ENCODE peak calls at places on chromosome 20, in ten cellular contexts. One of them, this sample, is unnamed.

GRCh38 chr20:40583195-40583594 is 105.8 kb downstream of the MAFB start:
- DNase-seq in astrocyte of the spinal cord: no peak
- DNase-seq in stimulated activated CD4-positive, alpha-beta T cell treated with anti-CD3 and anti-CD28 coated beads, Interleukin-4, amount 100 ng/mL, for 48 hours: no peak
- DNase-seq in LoVo: no peak
- DNase-seq in T-cell: no peak
- DNase-seq in OCI-M1: no peak
- DNase-seq in amniotic stem cell: no peak
- DNase-seq in HCEC 1CT: no peak
- DNase-seq in NCI-H1092: no peak
- DNase-seq in GM10248: no peak
- DNase-seq in this sample: no peak

GRCh38 chr20:61285691-61286090 is 33.6 kb downstream of the CDH4 start:
- DNase-seq in astrocyte of the spinal cord: no peak
- DNase-seq in stimulated activated CD4-positive, alpha-beta T cell treated with anti-CD3 and anti-CD28 coated beads, Interleukin-4, amount 100 ng/mL, for 48 hours: no peak
- DNase-seq in LoVo: no peak
- DNase-seq in T-cell: no peak
- DNase-seq in OCI-M1: no peak
- DNase-seq in amniotic stem cell: no peak
- DNase-seq in HCEC 1CT: no peak
- DNase-seq in NCI-H1092: no peak
- DNase-seq in GM10248: no peak
- DNase-seq in this sample: no peak

GRCh38 chr20:41178904-41179432 is 41.6 kb downstream of the PLCG1 start:
- DNase-seq in astrocyte of the spinal cord: peak
- DNase-seq in stimulated activated CD4-positive, alpha-beta T cell treated with anti-CD3 and anti-CD28 coated beads, Interleukin-4, amount 100 ng/mL, for 48 hours: no peak
- DNase-seq in LoVo: no peak
- DNase-seq in T-cell: no peak
- DNase-seq in OCI-M1: no peak
- DNase-seq in amniotic stem cell: no peak
- DNase-seq in HCEC 1CT: no peak
- DNase-seq in NCI-H1092: peak
- DNase-seq in GM10248: no peak
- DNase-seq in this sample: no peak

GRCh38 chr20:61896058-61896961 is 169.4 kb downstream of the TAF4 start:
- DNase-seq in astrocyte of the spinal cord: peak
- DNase-seq in stimulated activated CD4-positive, alpha-beta T cell treated with anti-CD3 and anti-CD28 coated beads, Interleukin-4, amount 100 ng/mL, for 48 hours: peak
- DNase-seq in LoVo: peak
- DNase-seq in T-cell: peak
- DNase-seq in OCI-M1: peak
- DNase-seq in amniotic stem cell: no peak
- DNase-seq in HCEC 1CT: peak
- DNase-seq in NCI-H1092: peak
- DNase-seq in GM10248: peak
- DNase-seq in this sample: peak

GRCh38 chr20:59007758-59008511 is 881 bp upstream of the CTSZ start:
- DNase-seq in astrocyte of the spinal cord: no peak
- DNase-seq in stimulated activated CD4-positive, alpha-beta T cell treated with anti-CD3 and anti-CD28 coated beads, Interleukin-4, amount 100 ng/mL, for 48 hours: no peak
- DNase-seq in LoVo: no peak
- DNase-seq in T-cell: no peak
- DNase-seq in OCI-M1: peak
- DNase-seq in amniotic stem cell: no peak
- DNase-seq in HCEC 1CT: no peak
- DNase-seq in NCI-H1092: no peak
- DNase-seq in GM10248: peak
- DNase-seq in this sample: no peak

GRCh38 chr20:64239449-64240242 is 15.9 kb upstream of the PCMTD2 start:
- DNase-seq in astrocyte of the spinal cord: no peak
- DNase-seq in stimulated activated CD4-positive, alpha-beta T cell treated with anti-CD3 and anti-CD28 coated beads, Interleukin-4, amount 100 ng/mL, for 48 hours: no peak
- DNase-seq in LoVo: no peak
- DNase-seq in T-cell: no peak
- DNase-seq in OCI-M1: no peak
- DNase-seq in amniotic stem cell: no peak
- DNase-seq in HCEC 1CT: no peak
- DNase-seq in NCI-H1092: no peak
- DNase-seq in GM10248: no peak
- DNase-seq in this sample: no peak

GRCh38 chr20:62625921-62626547 is 16.3 kb upstream of the SLCO4A1 start:
- DNase-seq in astrocyte of the spinal cord: no peak
- DNase-seq in stimulated activated CD4-positive, alpha-beta T cell treated with anti-CD3 and anti-CD28 coated beads, Interleukin-4, amount 100 ng/mL, for 48 hours: no peak
- DNase-seq in LoVo: no peak
- DNase-seq in T-cell: no peak
- DNase-seq in OCI-M1: no peak
- DNase-seq in amniotic stem cell: no peak
- DNase-seq in HCEC 1CT: no peak
- DNase-seq in NCI-H1092: no peak
- DNase-seq in GM10248: no peak
- DNase-seq in this sample: no peak

GRCh38 chr20:56411759-56412472 is at the start of gene CASS4:
- DNase-seq in astrocyte of the spinal cord: peak
- DNase-seq in stimulated activated CD4-positive, alpha-beta T cell treated with anti-CD3 and anti-CD28 coated beads, Interleukin-4, amount 100 ng/mL, for 48 hours: no peak
- DNase-seq in LoVo: no peak
- DNase-seq in T-cell: no peak
- DNase-seq in OCI-M1: peak
- DNase-seq in amniotic stem cell: no peak
- DNase-seq in HCEC 1CT: no peak
- DNase-seq in NCI-H1092: no peak
- DNase-seq in GM10248: peak
- DNase-seq in this sample: no peak

GRCh38 chr20:57902478-57902877 is 192.7 kb upstream of the PMEPA1 start:
- DNase-seq in astrocyte of the spinal cord: peak
- DNase-seq in stimulated activated CD4-positive, alpha-beta T cell treated with anti-CD3 and anti-CD28 coated beads, Interleukin-4, amount 100 ng/mL, for 48 hours: no peak
- DNase-seq in LoVo: peak
- DNase-seq in T-cell: no peak
- DNase-seq in OCI-M1: peak
- DNase-seq in amniotic stem cell: no peak
- DNase-seq in HCEC 1CT: no peak
- DNase-seq in NCI-H1092: no peak
- DNase-seq in GM10248: no peak
- DNase-seq in this sample: no peak

GRCh38 chr20:62786100-62786499 is 10.2 kb upstream of the MRGBP start:
- DNase-seq in astrocyte of the spinal cord: no peak
- DNase-seq in stimulated activated CD4-positive, alpha-beta T cell treated with anti-CD3 and anti-CD28 coated beads, Interleukin-4, amount 100 ng/mL, for 48 hours: no peak
- DNase-seq in LoVo: no peak
- DNase-seq in T-cell: no peak
- DNase-seq in OCI-M1: no peak
- DNase-seq in amniotic stem cell: no peak
- DNase-seq in HCEC 1CT: no peak
- DNase-seq in NCI-H1092: no peak
- DNase-seq in GM10248: no peak
- DNase-seq in this sample: no peak

GRCh38 chr20:45993197-45993951 is 15.3 kb upstream of the MMP9 start:
- DNase-seq in astrocyte of the spinal cord: no peak
- DNase-seq in stimulated activated CD4-positive, alpha-beta T cell treated with anti-CD3 and anti-CD28 coated beads, Interleukin-4, amount 100 ng/mL, for 48 hours: no peak
- DNase-seq in LoVo: peak
- DNase-seq in T-cell: no peak
- DNase-seq in OCI-M1: peak
- DNase-seq in amniotic stem cell: no peak
- DNase-seq in HCEC 1CT: no peak
- DNase-seq in NCI-H1092: no peak
- DNase-seq in GM10248: no peak
- DNase-seq in this sample: no peak

GRCh38 chr20:62953839-62954703 is 1.6 kb downstream of the SLC17A9 start:
- DNase-seq in astrocyte of the spinal cord: peak
- DNase-seq in stimulated activated CD4-positive, alpha-beta T cell treated with anti-CD3 and anti-CD28 coated beads, Interleukin-4, amount 100 ng/mL, for 48 hours: no peak
- DNase-seq in LoVo: no peak
- DNase-seq in T-cell: peak
- DNase-seq in OCI-M1: peak
- DNase-seq in amniotic stem cell: no peak
- DNase-seq in HCEC 1CT: peak
- DNase-seq in NCI-H1092: peak
- DNase-seq in GM10248: peak
- DNase-seq in this sample: no peak

GRCh38 chr20:58749098-58749766 is 56.6 kb downstream of the NPEPL1 start:
- DNase-seq in astrocyte of the spinal cord: no peak
- DNase-seq in stimulated activated CD4-positive, alpha-beta T cell treated with anti-CD3 and anti-CD28 coated beads, Interleukin-4, amount 100 ng/mL, for 48 hours: no peak
- DNase-seq in LoVo: no peak
- DNase-seq in T-cell: no peak
- DNase-seq in OCI-M1: no peak
- DNase-seq in amniotic stem cell: no peak
- DNase-seq in HCEC 1CT: no peak
- DNase-seq in NCI-H1092: no peak
- DNase-seq in GM10248: no peak
- DNase-seq in this sample: no peak

GRCh38 chr20:21027569-21027968 is 78.6 kb downstream of the LINC00237 start:
- DNase-seq in astrocyte of the spinal cord: no peak
- DNase-seq in stimulated activated CD4-positive, alpha-beta T cell treated with anti-CD3 and anti-CD28 coated beads, Interleukin-4, amount 100 ng/mL, for 48 hours: no peak
- DNase-seq in LoVo: peak
- DNase-seq in T-cell: no peak
- DNase-seq in OCI-M1: peak
- DNase-seq in amniotic stem cell: no peak
- DNase-seq in HCEC 1CT: no peak
- DNase-seq in NCI-H1092: no peak
- DNase-seq in GM10248: no peak
- DNase-seq in this sample: no peak

GRCh38 chr20:46905364-46906125 is 10.9 kb downstream of the EYA2 start:
- DNase-seq in astrocyte of the spinal cord: no peak
- DNase-seq in stimulated activated CD4-positive, alpha-beta T cell treated with anti-CD3 and anti-CD28 coated beads, Interleukin-4, amount 100 ng/mL, for 48 hours: no peak
- DNase-seq in LoVo: no peak
- DNase-seq in T-cell: no peak
- DNase-seq in OCI-M1: no peak
- DNase-seq in amniotic stem cell: no peak
- DNase-seq in HCEC 1CT: no peak
- DNase-seq in NCI-H1092: no peak
- DNase-seq in GM10248: no peak
- DNase-seq in this sample: no peak

GRCh38 chr20:37516697-37517370 is 4.2 kb upstream of the NNAT start:
- DNase-seq in astrocyte of the spinal cord: peak
- DNase-seq in stimulated activated CD4-positive, alpha-beta T cell treated with anti-CD3 and anti-CD28 coated beads, Interleukin-4, amount 100 ng/mL, for 48 hours: no peak
- DNase-seq in LoVo: no peak
- DNase-seq in T-cell: no peak
- DNase-seq in OCI-M1: no peak
- DNase-seq in amniotic stem cell: no peak
- DNase-seq in HCEC 1CT: peak
- DNase-seq in NCI-H1092: no peak
- DNase-seq in GM10248: no peak
- DNase-seq in this sample: no peak

GRCh38 chr20:32537657-32538525 is 47.2 kb downstream of the NOL4L start:
- DNase-seq in astrocyte of the spinal cord: no peak
- DNase-seq in stimulated activated CD4-positive, alpha-beta T cell treated with anti-CD3 and anti-CD28 coated beads, Interleukin-4, amount 100 ng/mL, for 48 hours: no peak
- DNase-seq in LoVo: no peak
- DNase-seq in T-cell: no peak
- DNase-seq in OCI-M1: peak
- DNase-seq in amniotic stem cell: no peak
- DNase-seq in HCEC 1CT: no peak
- DNase-seq in NCI-H1092: no peak
- DNase-seq in GM10248: no peak
- DNase-seq in this sample: no peak

GRCh38 chr20:37259031-37259430 is 2.6 kb downstream of the GHRH start:
- DNase-seq in astrocyte of the spinal cord: no peak
- DNase-seq in stimulated activated CD4-positive, alpha-beta T cell treated with anti-CD3 and anti-CD28 coated beads, Interleukin-4, amount 100 ng/mL, for 48 hours: no peak
- DNase-seq in LoVo: no peak
- DNase-seq in T-cell: no peak
- DNase-seq in OCI-M1: no peak
- DNase-seq in amniotic stem cell: no peak
- DNase-seq in HCEC 1CT: no peak
- DNase-seq in NCI-H1092: no peak
- DNase-seq in GM10248: no peak
- DNase-seq in this sample: no peak

GRCh38 chr20:38171301-38172010 is 6.4 kb upstream of the TGM2 start:
- DNase-seq in astrocyte of the spinal cord: no peak
- DNase-seq in stimulated activated CD4-positive, alpha-beta T cell treated with anti-CD3 and anti-CD28 coated beads, Interleukin-4, amount 100 ng/mL, for 48 hours: no peak
- DNase-seq in LoVo: no peak
- DNase-seq in T-cell: no peak
- DNase-seq in OCI-M1: peak
- DNase-seq in amniotic stem cell: no peak
- DNase-seq in HCEC 1CT: no peak
- DNase-seq in NCI-H1092: no peak
- DNase-seq in GM10248: no peak
- DNase-seq in this sample: no peak

GRCh38 chr20:61817575-61817974 is 248.1 kb downstream of the TAF4 start:
- DNase-seq in astrocyte of the spinal cord: no peak
- DNase-seq in stimulated activated CD4-positive, alpha-beta T cell treated with anti-CD3 and anti-CD28 coated beads, Interleukin-4, amount 100 ng/mL, for 48 hours: no peak
- DNase-seq in LoVo: no peak
- DNase-seq in T-cell: no peak
- DNase-seq in OCI-M1: no peak
- DNase-seq in amniotic stem cell: no peak
- DNase-seq in HCEC 1CT: no peak
- DNase-seq in NCI-H1092: no peak
- DNase-seq in GM10248: no peak
- DNase-seq in this sample: no peak

GRCh38 chr20:22579119-22579427 is 5.3 kb downstream of the FOXA2 start:
- DNase-seq in astrocyte of the spinal cord: no peak
- DNase-seq in stimulated activated CD4-positive, alpha-beta T cell treated with anti-CD3 and anti-CD28 coated beads, Interleukin-4, amount 100 ng/mL, for 48 hours: no peak
- DNase-seq in LoVo: no peak
- DNase-seq in T-cell: no peak
- DNase-seq in OCI-M1: no peak
- DNase-seq in amniotic stem cell: no peak
- DNase-seq in HCEC 1CT: no peak
- DNase-seq in NCI-H1092: no peak
- DNase-seq in GM10248: no peak
- DNase-seq in this sample: peak

GRCh38 chr20:19712737-19713260 is 45.3 kb upstream of the RIN2 start:
- DNase-seq in astrocyte of the spinal cord: no peak
- DNase-seq in stimulated activated CD4-positive, alpha-beta T cell treated with anti-CD3 and anti-CD28 coated beads, Interleukin-4, amount 100 ng/mL, for 48 hours: no peak
- DNase-seq in LoVo: no peak
- DNase-seq in T-cell: no peak
- DNase-seq in OCI-M1: no peak
- DNase-seq in amniotic stem cell: no peak
- DNase-seq in HCEC 1CT: no peak
- DNase-seq in NCI-H1092: no peak
- DNase-seq in GM10248: no peak
- DNase-seq in this sample: no peak

GRCh38 chr20:37520417-37520751 is 666 bp upstream of the NNAT start:
- DNase-seq in astrocyte of the spinal cord: no peak
- DNase-seq in stimulated activated CD4-positive, alpha-beta T cell treated with anti-CD3 and anti-CD28 coated beads, Interleukin-4, amount 100 ng/mL, for 48 hours: no peak
- DNase-seq in LoVo: no peak
- DNase-seq in T-cell: no peak
- DNase-seq in OCI-M1: no peak
- DNase-seq in amniotic stem cell: no peak
- DNase-seq in HCEC 1CT: no peak
- DNase-seq in NCI-H1092: no peak
- DNase-seq in GM10248: no peak
- DNase-seq in this sample: no peak

GRCh38 chr20:14521436-14521835 is 184.0 kb upstream of the FLRT3 start:
- DNase-seq in astrocyte of the spinal cord: no peak
- DNase-seq in stimulated activated CD4-positive, alpha-beta T cell treated with anti-CD3 and anti-CD28 coated beads, Interleukin-4, amount 100 ng/mL, for 48 hours: no peak
- DNase-seq in LoVo: no peak
- DNase-seq in T-cell: no peak
- DNase-seq in OCI-M1: no peak
- DNase-seq in amniotic stem cell: no peak
- DNase-seq in HCEC 1CT: peak
- DNase-seq in NCI-H1092: no peak
- DNase-seq in GM10248: no peak
- DNase-seq in this sample: no peak

GRCh38 chr20:44695295-44696230 is 19.6 kb upstream of the CCN5 start:
- DNase-seq in astrocyte of the spinal cord: peak
- DNase-seq in stimulated activated CD4-positive, alpha-beta T cell treated with anti-CD3 and anti-CD28 coated beads, Interleukin-4, amount 100 ng/mL, for 48 hours: no peak
- DNase-seq in LoVo: no peak
- DNase-seq in T-cell: no peak
- DNase-seq in OCI-M1: no peak
- DNase-seq in amniotic stem cell: no peak
- DNase-seq in HCEC 1CT: peak
- DNase-seq in NCI-H1092: no peak
- DNase-seq in GM10248: no peak
- DNase-seq in this sample: no peak

GRCh38 chr20:37627060-37627766 is 66.6 kb upstream of the CTNNBL1 start:
- DNase-seq in astrocyte of the spinal cord: peak
- DNase-seq in stimulated activated CD4-positive, alpha-beta T cell treated with anti-CD3 and anti-CD28 coated beads, Interleukin-4, amount 100 ng/mL, for 48 hours: peak
- DNase-seq in LoVo: peak
- DNase-seq in T-cell: peak
- DNase-seq in OCI-M1: peak
- DNase-seq in amniotic stem cell: no peak
- DNase-seq in HCEC 1CT: peak
- DNase-seq in NCI-H1092: no peak
- DNase-seq in GM10248: peak
- DNase-seq in this sample: no peak

GRCh38 chr20:43138061-43138860 is 51.4 kb downstream of the PTPRT start:
- DNase-seq in astrocyte of the spinal cord: no peak
- DNase-seq in stimulated activated CD4-positive, alpha-beta T cell treated with anti-CD3 and anti-CD28 coated beads, Interleukin-4, amount 100 ng/mL, for 48 hours: no peak
- DNase-seq in LoVo: peak
- DNase-seq in T-cell: no peak
- DNase-seq in OCI-M1: no peak
- DNase-seq in amniotic stem cell: no peak
- DNase-seq in HCEC 1CT: no peak
- DNase-seq in NCI-H1092: no peak
- DNase-seq in GM10248: no peak
- DNase-seq in this sample: no peak

GRCh38 chr20:57309544-57310115 is 20.0 kb upstream of the SPO11 start:
- DNase-seq in astrocyte of the spinal cord: no peak
- DNase-seq in stimulated activated CD4-positive, alpha-beta T cell treated with anti-CD3 and anti-CD28 coated beads, Interleukin-4, amount 100 ng/mL, for 48 hours: no peak
- DNase-seq in LoVo: no peak
- DNase-seq in T-cell: no peak
- DNase-seq in OCI-M1: no peak
- DNase-seq in amniotic stem cell: no peak
- DNase-seq in HCEC 1CT: no peak
- DNase-seq in NCI-H1092: no peak
- DNase-seq in GM10248: no peak
- DNase-seq in this sample: no peak